ENCODE peak calls at places on chromosome 20, in five cellular contexts. M is A549, C is GM12878, U is K562, L is HepG2. T is an unnamed sample.
A peak's percentile ranks its signal among the peaks of the same experiment; 100 is the strongest.

GRCh38 chr20:47432251-47433210 is 69.2 kb upstream of the NCOA3 start:
- DNase-seq in M (no peak), C (no peak), U (no peak), L (peak; percentile 71), T (peak; percentile 19)

GRCh38 chr20:43960231-43960630 is 45.6 kb downstream of the TOX2 start:
- DNase-seq in M (no peak), C (no peak), U (no peak), L (no peak), T (no peak)

GRCh38 chr20:3702992-3703391 is 9.4 kb downstream of the SIGLEC1 start:
- DNase-seq in M (no peak), C (no peak), U (no peak), L (no peak), T (no peak)

GRCh38 chr20:58634121-58634817 is 16.8 kb upstream of the STX16 start:
- DNase-seq in M (no peak), C (no peak), U (no peak), L (no peak), T (peak; percentile 92)

GRCh38 chr20:33262658-33263065 is 20.4 kb upstream of the BPIFB1 start:
- DNase-seq in M (no peak), C (no peak), U (peak; percentile 20), L (peak; percentile 82), T (peak; percentile 53)

GRCh38 chr20:63686492-63687321 is 9.7 kb upstream of the TNFRSF6B start:
- DNase-seq in M (no peak), C (no peak), U (no peak), L (no peak), T (peak; percentile 80)

GRCh38 chr20:14712302-14712739 is 374.9 kb upstream of the FLRT3 start:
- DNase-seq in M (peak; percentile 62), C (no peak), U (no peak), L (no peak), T (peak; percentile 67)

GRCh38 chr20:54570561-54570960 is 95.2 kb downstream of the DOK5 start:
- DNase-seq in M (no peak), C (no peak), U (no peak), L (no peak), T (no peak)

GRCh38 chr20:2539341-2539740 is 3.0 kb downstream of the TMC2 start:
- DNase-seq in M (no peak), C (no peak), U (no peak), L (peak; percentile 40), T (no peak)

GRCh38 chr20:60000271-60001026 is 42.2 kb downstream of the CDH26 start:
- DNase-seq in M (no peak), C (no peak), U (no peak), L (no peak), T (no peak)

GRCh38 chr20:14612389-14612788 is 275.0 kb upstream of the FLRT3 start:
- DNase-seq in M (no peak), C (no peak), U (no peak), L (no peak), T (peak; percentile 4)

GRCh38 chr20:45014671-45015415 is 48.5 kb downstream of the STK4 start:
- DNase-seq in M (no peak), C (no peak), U (no peak), L (no peak), T (peak; percentile 12)

GRCh38 chr20:58649288-58650180 is 1.5 kb upstream of the STX16 start:
- DNase-seq in M (no peak), C (no peak), U (no peak), L (no peak), T (no peak)

GRCh38 chr20:44841955-44842354 is 31.6 kb upstream of the RIMS4 start:
- DNase-seq in M (no peak), C (no peak), U (no peak), L (no peak), T (no peak)

GRCh38 chr20:54320148-54320607 is 112.3 kb downstream of the PFDN4 start:
- DNase-seq in M (no peak), C (no peak), U (no peak), L (no peak), T (peak; percentile 24)

GRCh38 chr20:23148721-23149570 is 62.8 kb upstream of the CD93 start:
- DNase-seq in M (no peak), C (no peak), U (peak; percentile 47), L (no peak), T (no peak)

GRCh38 chr20:23146857-23147256 is 60.7 kb upstream of the CD93 start:
- DNase-seq in M (no peak), C (no peak), U (peak; percentile 38), L (no peak), T (no peak)

GRCh38 chr20:23149623-23150279 is 63.6 kb upstream of the CD93 start:
- DNase-seq in M (no peak), C (no peak), U (no peak), L (no peak), T (no peak)

GRCh38 chr20:23147647-23147963 is 61.5 kb upstream of the CD93 start:
- DNase-seq in M (no peak), C (no peak), U (no peak), L (no peak), T (no peak)

DNA sequence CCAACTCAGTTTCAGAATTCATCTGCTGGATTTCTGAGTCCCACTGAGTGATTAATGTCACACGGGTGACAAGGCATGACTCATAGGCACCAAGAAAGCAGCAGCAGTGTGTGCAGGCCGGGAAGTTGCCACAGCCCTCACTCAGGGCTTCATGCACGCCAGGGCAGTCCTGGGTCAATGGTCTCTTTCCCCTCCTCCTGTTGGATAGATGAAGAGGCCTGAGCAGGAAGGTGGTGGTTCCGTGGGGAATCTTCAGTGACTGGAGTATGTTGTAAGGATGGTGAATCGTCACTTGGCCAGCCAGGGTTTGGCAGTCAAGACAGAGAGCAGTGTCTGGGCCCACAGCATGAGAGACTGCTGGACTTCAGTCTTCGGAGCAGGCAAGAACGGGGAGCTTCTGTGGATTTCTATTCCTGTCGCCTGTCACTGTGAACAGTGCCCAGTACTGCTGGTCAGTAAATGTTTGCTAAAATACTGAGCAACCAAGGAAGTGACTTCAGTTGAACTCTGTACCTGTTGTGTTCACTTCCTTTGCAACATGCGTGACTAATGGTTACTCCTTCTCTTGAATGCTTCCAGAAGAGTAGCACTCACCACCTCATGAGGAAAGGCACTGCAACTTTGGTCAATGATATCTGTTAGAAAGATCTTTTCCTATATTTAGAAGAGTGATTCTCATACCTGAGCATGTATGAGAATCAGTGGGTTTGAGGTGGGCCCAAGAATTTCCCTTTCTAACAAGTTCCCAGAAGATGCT is 62.0 kb upstream of the CD93 start:
- DNase-seq in M (peak; percentile 49), C (peak; percentile 74), U (peak; percentile 64), L (peak; percentile 90), T (peak; percentile 90)
- TF ChIP-seq POLR2A in M (no peak), C (peak; percentile 66), U (peak; percentile 95), L (peak; percentile 44), T (no peak)

GRCh38 chr20:9319687-9320384 is 194.6 kb upstream of the LAMP5 start:
- DNase-seq in M (no peak), C (no peak), U (no peak), L (no peak), T (no peak)
- TF ChIP-seq BHLHE40 in M (no peak), C (no peak), U (no peak), L (no peak), T (no peak)

GRCh38 chr20:41617059-41617921 is 887 bp downstream of the CHD6 start:
- DNase-seq in M (peak; percentile 23), C (no peak), U (no peak), L (peak; percentile 45), T (peak; percentile 32)
- TF ChIP-seq POLR2A in M (no peak), C (peak; percentile 38), U (no peak), L (peak; percentile 51), T (no peak)

GRCh38 chr20:49812463-49813304 is at the start of gene SLC9A8:
- DNase-seq in M (peak; percentile 83), C (peak; percentile 78), U (peak; percentile 94), L (peak; percentile 84), T (peak; percentile 85)

GRCh38 chr20:49811825-49812462 is 684 bp upstream of the SLC9A8 start:
- DNase-seq in M (no peak), C (no peak), U (no peak), L (no peak), T (peak; percentile 63)

GRCh38 chr20:49813305-49813974 is 812 bp downstream of the SLC9A8 start:
- DNase-seq in M (no peak), C (no peak), U (no peak), L (no peak), T (no peak)

GRCh38 chr20:49810491-49811190 is 2.0 kb upstream of the SLC9A8 start:
- DNase-seq in M (no peak), C (no peak), U (no peak), L (no peak), T (no peak)

DNA sequence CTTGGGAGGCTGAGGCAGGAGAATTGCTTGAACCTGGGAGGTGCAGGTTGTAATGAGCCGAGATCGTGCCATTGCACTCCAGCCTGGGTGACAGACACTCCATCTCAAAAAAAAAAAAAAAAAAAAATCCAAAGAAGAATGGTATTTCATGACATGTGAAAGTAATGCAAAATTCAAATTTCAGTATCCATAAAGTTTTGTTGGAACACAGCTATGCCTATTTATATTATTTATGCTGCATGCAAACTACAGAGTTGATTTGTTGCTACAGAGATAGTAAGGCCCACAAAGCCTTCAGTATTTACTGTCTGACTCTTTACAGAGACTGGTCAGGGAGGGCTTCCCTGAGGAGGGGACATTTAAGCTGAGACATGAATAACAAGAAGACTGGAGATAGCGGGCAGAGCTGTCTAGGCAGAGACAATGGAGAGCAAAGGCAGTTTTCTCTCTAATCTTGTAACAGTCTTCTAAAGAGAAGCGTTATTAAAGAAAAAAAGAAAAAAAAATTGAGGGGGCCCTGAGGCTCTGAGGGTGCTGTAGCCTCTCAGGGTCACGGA is 2.7 kb upstream of the SLC9A8 start:
- DNase-seq in M (no peak), C (no peak), U (no peak), L (no peak), T (no peak)
- TF ChIP-seq BHLHE40 in M (no peak), C (no peak), U (no peak), L (no peak), T (no peak)

DNA sequence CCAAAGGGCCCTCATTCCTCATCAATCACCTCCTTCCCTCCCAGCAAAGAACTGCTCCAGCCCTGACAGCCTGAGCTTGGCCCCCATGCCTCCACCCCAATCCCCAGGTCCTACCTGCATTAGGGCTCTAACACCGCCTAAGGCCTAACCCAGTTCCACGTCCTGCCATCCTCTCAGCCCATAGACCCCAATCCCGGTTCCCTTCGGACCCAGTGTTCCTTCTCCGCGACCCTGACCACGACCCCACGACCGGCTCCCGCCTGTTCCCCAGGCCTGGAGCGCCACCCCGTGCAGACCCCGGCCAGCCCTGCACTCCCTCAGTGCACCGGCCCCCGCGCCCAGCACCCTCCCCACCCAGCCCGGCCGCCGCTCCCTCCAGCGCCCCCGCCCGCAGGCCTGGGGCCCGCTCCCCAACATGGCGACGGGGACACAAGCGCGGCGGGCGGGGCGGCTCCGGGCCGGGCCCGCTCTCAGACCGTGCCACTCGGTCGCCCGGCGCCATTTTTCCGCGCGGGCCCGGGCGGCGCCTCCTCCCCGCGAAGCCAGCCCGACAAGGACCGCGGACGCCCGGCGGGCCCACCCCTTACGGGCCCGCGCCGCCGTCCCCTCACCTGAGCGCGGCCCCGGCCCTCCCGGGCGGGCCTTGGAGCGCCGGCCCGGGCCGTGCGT is 456 bp downstream of the NCOA6 start:
- DNase-seq in M (peak; percentile 40), C (no peak), U (no peak), L (peak; percentile 54), T (peak; percentile 28)
- TF ChIP-seq POLR2A in M (peak; percentile 26), C (peak; percentile 78), U (no peak), L (no peak), T (peak; percentile 72)

GRCh38 chr20:36030143-36030542 is 61.8 kb downstream of the CNBD2 start:
- DNase-seq in M (no peak), C (no peak), U (no peak), L (no peak), T (peak; percentile 24)
- TF ChIP-seq BHLHE40 in M (no peak), C (no peak), U (no peak), L (no peak), T (no peak)

GRCh38 chr20:46118481-46119020 is 437 bp downstream of the CD40 start:
- DNase-seq in M (no peak), C (no peak), U (no peak), L (no peak), T (no peak)
- TF ChIP-seq POLR2A in M (no peak), C (no peak), U (no peak), L (no peak), T (no peak)